ENCODE peak calls at places on chromosomes 12 and 14, in four cellular contexts. F, J, L and T are unnamed samples.

GRCh38 chr12:3489057-3489456 is 1.9 kb upstream of the PRMT8 start:
- DNase-seq in J (no peak), L (no peak), F (no peak), T (no peak)

GRCh38 chr14:47675239-47675488 is 241 bp downstream of the MDGA2 start:
- DNase-seq in F (no peak), J (no peak), L (no peak), T (no peak)

GRCh38 chr12:125610971-125611370 is 545.7 kb downstream of the AACS start:
- DNase-seq in J (no peak), F (no peak), L (no peak), T (no peak)

GRCh38 chr14:60089201-60089600 is 2.5 kb upstream of the PCNX4 start:
- DNase-seq in J (no peak), L (no peak), F (no peak), T (no peak)

GRCh38 chr12:94640134-94640928 is 10.0 kb downstream of the TMCC3 start:
- DNase-seq in F (no peak), L (no peak), J (no peak), T (no peak)

GRCh38 chr12:3308063-3308462 is 182.9 kb upstream of the PRMT8 start:
- DNase-seq in L (no peak), F (no peak), J (no peak), T (no peak)

GRCh38 chr12:14896477-14897184 is 11.0 kb upstream of the MGP start:
- DNase-seq in L (no peak), J (no peak), F (no peak), T (no peak)

GRCh38 chr12:52241205-52241842 is 8.3 kb downstream of the KRT7 start:
- DNase-seq in L (no peak), F (no peak), J (no peak), T (no peak)

GRCh38 chr12:88558341-88558867 is 21.9 kb downstream of the KITLG start:
- DNase-seq in J (no peak), F (no peak), L (no peak), T (no peak)

GRCh38 chr14:26589998-26590397 is 7.8 kb downstream of the NOVA1 start:
- DNase-seq in F (no peak), L (no peak), J (peak; percentile 51), T (no peak)

GRCh38 chr14:94088516-94088915 is 7.4 kb downstream of the IFI27L1 start:
- DNase-seq in L (no peak), F (no peak), J (no peak), T (no peak)

GRCh38 chr12:95674088-95674595 is 116.4 kb downstream of the NTN4 start:
- DNase-seq in J (peak; percentile 59), F (no peak), L (no peak), T (no peak)

GRCh38 chr12:47730341-47730744 is 5.1 kb upstream of the ENDOU start:
- DNase-seq in F (no peak), L (no peak), J (peak; percentile 79), T (no peak)

GRCh38 chr12:113463746-113464743 is 7.6 kb downstream of the LHX5 start:
- DNase-seq in L (no peak), F (no peak), J (no peak), T (no peak)

GRCh38 chr12:65522956-65523857 is 244.7 kb downstream of the MSRB3 start:
- DNase-seq in F (no peak), L (no peak), J (no peak), T (no peak)

GRCh38 chr12:116813271-116814041 is 67.8 kb downstream of the HRK start:
- DNase-seq in J (no peak), L (no peak), F (no peak), T (no peak)

GRCh38 chr14:23751591-23751990 is 115.4 kb downstream of the DHRS2 start:
- DNase-seq in L (no peak), F (no peak), J (no peak), T (no peak)

GRCh38 chr12:125340791-125341190 is 275.6 kb downstream of the AACS start:
- DNase-seq in F (no peak), J (peak; percentile 53), L (peak; percentile 37), T (peak; percentile 26)

GRCh38 chr14:50067723-50068495 is 48.5 kb downstream of the VCPKMT start:
- DNase-seq in F (no peak), J (peak; percentile 41), L (peak; percentile 63), T (peak; percentile 64)

GRCh38 chr12:6076340-6076739 is 48.1 kb downstream of the VWF start:
- DNase-seq in L (no peak), J (no peak), F (no peak), T (no peak)

GRCh38 chr12:94942663-94943062 is 60.8 kb downstream of the NDUFA12 start:
- DNase-seq in L (no peak), J (no peak), F (no peak), T (no peak)

GRCh38 chr12:122123761-122124145 is 45.2 kb downstream of the MLXIP start:
- DNase-seq in L (no peak), F (no peak), J (no peak), T (no peak)

GRCh38 chr12:57401165-57401564 is 29.7 kb downstream of the R3HDM2 start:
- DNase-seq in J (no peak), L (no peak), F (no peak), T (no peak)

GRCh38 chr14:59314953-59315599 is 126.6 kb downstream of the DAAM1 start:
- DNase-seq in L (no peak), F (no peak), J (no peak), T (no peak)

GRCh38 chr14:22839159-22839779 is 2.9 kb downstream of the MMP14 start:
- DNase-seq in F (no peak), L (no peak), J (no peak), T (no peak)

GRCh38 chr14:95431199-95432145 is 85.0 kb downstream of the SYNE3 start:
- DNase-seq in J (no peak), F (no peak), L (peak; percentile 27), T (no peak)

GRCh38 chr12:89707623-89707991 is 1.0 kb downstream of the ATP2B1 start:
- DNase-seq in F (no peak), L (peak; percentile 35), J (peak; percentile 19), T (no peak)

GRCh38 chr12:2284857-2285256 is 232.1 kb downstream of the CACNA1C start:
- DNase-seq in L (peak; percentile 79), F (no peak), J (peak; percentile 21), T (peak; percentile 58)

GRCh38 chr14:104794099-104794498 is 1.4 kb downstream of the AKT1 start:
- DNase-seq in F (no peak), L (peak; percentile 77), J (no peak), T (no peak)

GRCh38 chr14:91286530-91286937 is 42.0 kb upstream of the GPR68 start:
- DNase-seq in L (peak; percentile 85), J (peak; percentile 33), F (peak; percentile 72), T (peak; percentile 82)

GRCh38 chr14:92929689-92930608 is 7.0 kb downstream of the CHGA start:
- DNase-seq in J (no peak), F (no peak), L (no peak), T (no peak)

GRCh38 chr12:15532364-15532977 is 210.2 kb downstream of the PTPRO start:
- DNase-seq in J (no peak), L (peak; percentile 71), F (peak; percentile 41), T (peak; percentile 43)